ENCODE peak calls at places on chromosomes 11 and 22, in five cellular contexts. K, R, L, J and H are unnamed samples.

GRCh38 chr11:104795511-104796213 is 102.6 kb downstream of the CASP12 start:
- DNase-seq in J (no peak), K (no peak), R (no peak), L (no peak), H (no peak)

GRCh38 chr22:50547231-50547851 is 1.6 kb downstream of the KLHDC7B start:
- DNase-seq in L (no peak), J (no peak), K (no peak), R (no peak), H (no peak)

GRCh38 chr11:111765320-111765983 is 737 bp downstream of the PPP2R1B start:
- DNase-seq in R (no peak), J (no peak), L (no peak), K (no peak), H (no peak)

GRCh38 chr11:73003083-73003482 is 139.0 kb downstream of the FCHSD2 start:
- DNase-seq in L (no peak), J (no peak), R (no peak), K (no peak), H (no peak)

GRCh38 chr22:45887202-45888131 is 89.5 kb downstream of the WNT7B start:
- DNase-seq in L (no peak), R (no peak), J (no peak), K (no peak), H (no peak)

GRCh38 chr11:118996926-118997626 is 862 bp upstream of the CENATAC start:
- DNase-seq in K (no peak), J (no peak), L (peak), R (no peak), H (peak)

GRCh38 chr11:101914349-101914736 is 467 bp upstream of the CEP126 start:
- DNase-seq in L (peak), K (peak), J (no peak), R (no peak), H (no peak)

GRCh38 chr11:19200410-19201201 is 1.2 kb downstream of the CSRP3 start:
- DNase-seq in K (no peak), R (no peak), L (peak), J (no peak), H (no peak)

GRCh38 chr11:27545946-27546345 is 39.4 kb upstream of the LIN7C start:
- DNase-seq in J (no peak), R (no peak), L (no peak), K (no peak), H (no peak)

GRCh38 chr11:45658292-45658991 is 7.0 kb downstream of the CHST1 start:
- DNase-seq in J (peak), R (no peak), L (peak), K (peak), H (peak)

GRCh38 chr11:119332111-119332765 is 2.1 kb upstream of the RNF26 start:
- DNase-seq in L (no peak), R (no peak), K (no peak), J (no peak), H (no peak)

GRCh38 chr11:118791961-118792578 is 1.1 kb upstream of the DDX6 start:
- DNase-seq in L (no peak), R (no peak), K (no peak), J (peak), H (no peak)

GRCh38 chr22:31133911-31134310 is 6.4 kb downstream of the PLA2G3 start:
- DNase-seq in L (no peak), J (no peak), R (no peak), K (no peak), H (no peak)

GRCh38 chr22:24486501-24486921 is 8.6 kb upstream of the UPB1 start:
- DNase-seq in J (no peak), R (no peak), L (peak), K (no peak), H (no peak)

GRCh38 chr11:66020618-66021357 is 5.5 kb downstream of the CATSPER1 start:
- DNase-seq in R (no peak), L (peak), K (no peak), J (no peak), H (no peak)

GRCh38 chr22:49502126-49502826 is 325.4 kb downstream of the BRD1 start:
- DNase-seq in J (peak), K (no peak), R (peak), L (no peak), H (no peak)

GRCh38 chr11:44028816-44029506 is 18.8 kb upstream of the ACCSL start:
- DNase-seq in K (no peak), R (no peak), J (peak), L (no peak), H (no peak)

GRCh38 chr22:24485608-24486007 is 9.5 kb upstream of the UPB1 start:
- DNase-seq in R (no peak), L (no peak), J (no peak), K (no peak), H (no peak)

GRCh38 chr11:94060401-94060800 is 39.2 kb downstream of the HEPHL1 start:
- DNase-seq in R (no peak), L (peak), K (peak), J (no peak), H (no peak)

GRCh38 chr22:41417622-41418390 is 28.8 kb downstream of the TOB2 start:
- DNase-seq in K (no peak), L (no peak), J (peak), R (no peak), H (peak)

GRCh38 chr11:57779275-57779674 is 17.7 kb downstream of the CTNND1 start:
- DNase-seq in J (no peak), R (no peak), L (peak), K (peak), H (peak)

GRCh38 chr11:108319541-108320145 is 96.8 kb downstream of the ATM start:
- DNase-seq in J (no peak), K (no peak), R (no peak), L (peak), H (no peak)

GRCh38 chr11:94546886-94547285 is 3.2 kb downstream of the FUT4 start:
- DNase-seq in K (peak), L (no peak), J (no peak), R (no peak), H (no peak)

GRCh38 chr11:71251159-71251721 is 1.1 kb downstream of the SHANK2 start:
- DNase-seq in L (no peak), K (no peak), J (no peak), R (no peak), H (no peak)

GRCh38 chr11:64786308-64786707 is 8.0 kb upstream of the SF1 start:
- DNase-seq in J (no peak), R (no peak), L (no peak), K (no peak), H (no peak)

GRCh38 chr22:28911777-28912669 is 28.7 kb downstream of the ZNRF3 start:
- DNase-seq in L (peak), J (no peak), R (no peak), K (no peak), H (no peak)

GRCh38 chr11:101129203-101129943 is at the start of gene PGR:
- DNase-seq in L (no peak), K (peak), R (no peak), J (peak), H (no peak)

GRCh38 chr11:102421262-102421661 is 31.3 kb downstream of the TMEM123 start:
- DNase-seq in R (no peak), J (no peak), K (no peak), L (no peak), H (no peak)

GRCh38 chr11:31810779-31811647 is at the start of gene PAX6:
- DNase-seq in R (peak), L (peak), J (no peak), K (peak), H (peak)

GRCh38 chr11:2445107-2445947 is 519 bp downstream of the KCNQ1 start:
- DNase-seq in J (no peak), R (no peak), K (peak), L (no peak), H (no peak)

GRCh38 chr11:134668076-134668475 is 256.0 kb upstream of the B3GAT1 start:
- DNase-seq in J (no peak), L (no peak), R (no peak), K (no peak), H (no peak)

GRCh38 chr22:27973851-27974250 is 54.8 kb upstream of the PITPNB start:
- DNase-seq in R (no peak), J (no peak), K (no peak), L (no peak), H (no peak)

GRCh38 chr11:28834877-28835276 is 726.7 kb downstream of the METTL15 start:
- DNase-seq in R (no peak), L (peak), J (no peak), K (no peak), H (no peak)

GRCh38 chr11:17612221-17613188 is 65.4 kb downstream of the OTOG start:
- DNase-seq in J (peak), R (no peak), L (no peak), K (no peak), H (no peak)

GRCh38 chr22:17096095-17096494 is 11.3 kb downstream of the IL17RA start:
- DNase-seq in R (no peak), K (no peak), J (peak), L (no peak), H (no peak)

GRCh38 chr11:128456566-128457268 is 130.6 kb downstream of the ETS1 start:
- DNase-seq in L (no peak), J (no peak), R (no peak), K (no peak), H (no peak)
- H3K27ac ChIP-seq in L (no peak), J (peak), R (no peak), K (no peak), H (no peak)

GRCh38 chr11:12416552-12416951 is 39.2 kb downstream of the PARVA start:
- DNase-seq in K (no peak), J (no peak), L (no peak), R (no peak), H (no peak)
- H3K27ac ChIP-seq in K (no peak), J (no peak), L (peak), R (no peak), H (no peak)

DNA sequence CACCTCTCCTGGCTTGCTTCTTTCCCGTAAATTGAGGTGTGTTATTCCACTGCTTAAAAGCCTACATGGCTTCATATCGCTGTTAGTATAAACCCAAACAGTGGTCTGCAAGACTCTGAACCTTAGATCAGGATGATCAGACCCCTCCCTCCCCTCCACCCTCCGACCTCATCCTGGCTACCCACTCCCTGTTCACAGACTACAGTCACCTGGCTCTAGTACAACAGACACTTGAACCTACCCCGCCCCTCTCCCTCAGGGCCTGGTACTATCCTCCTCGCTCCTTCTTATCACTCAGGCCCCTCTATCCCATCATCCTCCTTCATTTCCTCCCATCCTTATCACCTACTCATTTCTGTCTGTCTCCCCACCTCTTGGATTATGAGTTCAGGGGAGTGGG is 20.1 kb downstream of the PTPRJ start:
- DNase-seq in K (no peak), J (no peak), R (no peak), L (no peak), H (no peak)
- H3K27ac ChIP-seq in K (no peak), J (no peak), R (no peak), L (no peak), H (no peak)

GRCh38 chr11:67253872-67254624 is 12.2 kb upstream of the GRK2 start:
- DNase-seq in J (no peak), K (no peak), L (no peak), R (no peak), H (no peak)
- H3K27ac ChIP-seq in J (no peak), K (peak), L (no peak), R (no peak), H (no peak)

GRCh38 chr11:125078016-125078415 is 14.9 kb downstream of the SLC37A2 start:
- DNase-seq in L (no peak), J (no peak), K (no peak), R (no peak), H (no peak)

GRCh38 chr11:125080531-125080911 is 17.4 kb downstream of the SLC37A2 start:
- DNase-seq in L (no peak), J (no peak), K (no peak), R (no peak), H (no peak)

GRCh38 chr11:125079151-125079877 is 16.2 kb downstream of the SLC37A2 start:
- DNase-seq in J (no peak), K (no peak), R (no peak), L (no peak), H (no peak)

GRCh38 chr11:125079878-125080530 is 16.9 kb downstream of the SLC37A2 start:
- DNase-seq in J (no peak), K (no peak), L (no peak), R (no peak), H (no peak)

GRCh38 chr11:125078516-125079140 is 15.5 kb downstream of the SLC37A2 start:
- DNase-seq in K (no peak), L (no peak), R (no peak), J (no peak), H (no peak)
- H3K27ac ChIP-seq in K (no peak), L (no peak), R (no peak), J (no peak), H (no peak)

GRCh38 chr11:82734120-82734479 is 436 bp upstream of the FAM181B start:
- DNase-seq in K (no peak), R (no peak), J (no peak), L (no peak), H (no peak)
- H3K27ac ChIP-seq in K (no peak), R (no peak), J (peak), L (no peak), H (peak)

DNA sequence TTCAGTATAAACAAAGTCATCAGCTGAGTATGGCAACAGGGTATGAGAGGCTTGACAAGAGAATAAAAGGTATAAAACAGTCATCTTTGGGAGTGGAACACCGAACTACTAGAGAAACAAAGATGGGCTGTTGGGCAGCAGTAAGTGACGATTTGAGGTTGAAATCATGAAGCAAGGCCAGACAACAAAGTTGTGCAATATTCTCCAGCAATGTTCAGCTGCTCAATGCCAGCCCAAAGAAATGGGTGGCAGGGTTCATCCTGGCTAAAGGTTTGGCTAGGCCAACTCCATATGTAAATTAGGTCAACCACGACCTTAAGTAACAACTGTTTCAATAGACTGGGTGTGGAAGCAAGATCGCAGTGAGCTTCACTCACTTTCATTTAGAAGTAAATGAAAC is 6.2 kb downstream of the APIP start:
- DNase-seq in J (no peak), L (no peak), K (no peak), R (no peak), H (no peak)
- H3K27ac ChIP-seq in J (no peak), L (no peak), K (no peak), R (no peak), H (no peak)

DNA sequence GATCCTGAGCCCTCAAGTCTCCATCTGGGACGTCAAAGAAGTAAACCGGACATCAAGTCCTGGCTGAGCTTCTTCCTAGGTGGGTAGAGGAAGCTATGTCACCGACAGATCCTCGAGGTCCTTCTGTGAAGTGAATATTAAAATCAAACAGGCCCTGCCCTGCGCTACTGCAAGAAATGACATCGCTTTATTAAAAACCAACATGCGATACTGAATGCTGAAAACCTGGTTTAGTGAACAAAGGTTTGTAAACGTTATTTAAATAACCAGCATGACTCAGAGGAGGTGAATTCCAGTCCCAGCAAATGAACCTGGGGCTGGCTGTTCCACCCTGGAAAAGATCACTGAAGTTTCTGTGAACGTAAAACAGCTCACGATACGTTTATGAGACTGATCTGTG is 659 bp downstream of the RTCB start:
- DNase-seq in R (no peak), J (no peak), K (no peak), L (peak), H (no peak)
- H3K27ac ChIP-seq in R (peak), J (no peak), K (peak), L (peak), H (peak)